ENCODE peak calls at places on chromosomes 3 and 15, in four cellular contexts. Z is heart right ventricle, K is dorsolateral prefrontal cortex, Q is brain microvascular endothelial cell. X is an unnamed sample.

GRCh38 chr15:83067638-83067962 is 548 bp upstream of the BTBD1 start:
- DNase-seq in Z (no peak), K (no peak), Q (no peak), X (no peak)

GRCh38 chr3:48595075-48595525 is at the start of gene COL7A1:
- DNase-seq in Z (no peak), K (no peak), Q (no peak), X (no peak)

GRCh38 chr15:38215707-38216106 is 36.9 kb upstream of the SPRED1 start:
- DNase-seq in Z (no peak), K (no peak), Q (peak; percentile 48), X (no peak)

GRCh38 chr3:35644461-35644860 is 5.1 kb downstream of the ARPP21 start:
- DNase-seq in Z (no peak), K (no peak), Q (no peak), X (no peak)

GRCh38 chr15:74200394-74200793 is 2.2 kb downstream of the STRA6 start:
- DNase-seq in Z (peak; percentile 32), K (no peak), Q (peak; percentile 85), X (no peak)

GRCh38 chr15:31400222-31400927 is 73.7 kb downstream of the KLF13 start:
- DNase-seq in Z (no peak), K (no peak), Q (no peak), X (no peak)

GRCh38 chr15:33639968-33640367 is 328.3 kb upstream of the CHRM5 start:
- DNase-seq in Z (no peak), K (no peak), Q (no peak), X (no peak)

GRCh38 chr3:175046666-175047065 is 187.5 kb downstream of the NAALADL2 start:
- DNase-seq in Z (no peak), K (no peak), Q (no peak), X (no peak)

GRCh38 chr3:137924628-137925027 is 85.3 kb upstream of the CLDN18 start:
- DNase-seq in Z (no peak), K (no peak), Q (no peak), X (no peak)

GRCh38 chr15:43469867-43470266 is 23.1 kb downstream of the TP53BP1 start:
- DNase-seq in Z (no peak), K (no peak), Q (peak; percentile 37), X (no peak)

GRCh38 chr3:111745786-111746185 is 113.3 kb upstream of the PHLDB2 start:
- DNase-seq in Z (no peak), K (no peak), Q (no peak), X (no peak)

GRCh38 chr3:111748132-111748531 is 110.9 kb upstream of the PHLDB2 start:
- DNase-seq in Z (no peak), K (no peak), Q (no peak), X (no peak)

GRCh38 chr3:111746772-111747171 is 112.3 kb upstream of the PHLDB2 start:
- DNase-seq in Z (no peak), K (no peak), Q (no peak), X (no peak)

GRCh38 chr3:111749171-111750170 is 109.6 kb upstream of the PHLDB2 start:
- DNase-seq in Z (no peak), K (no peak), Q (no peak), X (no peak)

DNA sequence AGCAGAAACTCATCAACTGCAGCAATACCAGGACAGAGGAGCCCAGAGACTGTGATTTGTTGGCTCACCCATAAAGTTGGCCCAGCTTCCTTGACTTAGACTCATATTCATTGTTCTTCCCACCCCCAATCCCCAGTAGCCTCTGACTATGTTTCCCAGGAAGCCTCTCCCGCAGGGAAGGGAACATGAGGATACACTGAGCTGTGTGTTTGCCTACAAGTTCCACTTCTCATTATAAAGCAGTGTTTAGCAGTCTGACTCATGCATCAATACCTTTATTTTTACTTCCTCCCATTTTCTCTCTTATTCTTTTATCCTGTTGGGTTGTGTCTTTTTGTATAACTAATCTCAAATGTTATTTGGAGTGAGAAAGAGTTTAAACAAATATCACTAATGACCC is 111.6 kb upstream of the PHLDB2 start:
- DNase-seq in Z (no peak), K (no peak), Q (peak; percentile 69), X (no peak)
- H3K27ac ChIP-seq in Z (no peak overlapping the region), K (no peak overlapping the region), Q (peak overlapping the region; percentile 31), X (no peak overlapping the region)

DNA sequence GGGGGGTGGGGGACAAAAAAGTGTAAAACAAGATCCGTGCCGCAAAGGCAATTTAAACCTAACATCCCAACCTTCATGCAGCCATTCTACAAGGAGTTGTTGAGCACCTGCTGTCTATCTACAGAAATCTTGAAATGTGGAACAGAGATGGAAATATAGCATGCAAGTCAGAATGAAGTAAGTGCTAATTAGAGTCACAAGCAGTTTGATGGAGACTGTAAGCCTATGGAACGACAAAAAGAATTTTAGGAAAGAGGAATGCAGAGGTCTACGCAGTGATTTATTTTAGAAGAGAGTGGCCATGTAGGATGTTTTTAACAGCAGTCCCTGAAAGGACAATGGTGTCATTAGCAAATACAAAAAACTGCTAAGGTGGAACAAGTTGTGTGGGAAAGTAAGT is 846 bp upstream of the DCBLD2 start:
- DNase-seq in Z (no peak), K (no peak), Q (no peak), X (no peak)
- H3K27ac ChIP-seq in Z (peak overlapping the region; percentile 96), K (peak overlapping the region; percentile 95), Q (peak overlapping the region; percentile 72), X (peak overlapping the region; percentile 97)

GRCh38 chr15:90318591-90318990 is 33.5 kb upstream of the ZNF774 start:
- DNase-seq in Z (no peak), K (no peak), Q (no peak), X (no peak)

GRCh38 chr15:90315276-90315982 is 36.7 kb upstream of the ZNF774 start:
- DNase-seq in Z (peak; percentile 69), K (no peak), Q (no peak), X (no peak)

GRCh38 chr15:90320885-90321278 is 31.2 kb upstream of the ZNF774 start:
- DNase-seq in Z (no peak), K (no peak), Q (no peak), X (no peak)

GRCh38 chr15:90320062-90320884 is 31.8 kb upstream of the ZNF774 start:
- DNase-seq in Z (peak; percentile 84), K (peak; percentile 66), Q (peak; percentile 86), X (peak; percentile 49)

DNA sequence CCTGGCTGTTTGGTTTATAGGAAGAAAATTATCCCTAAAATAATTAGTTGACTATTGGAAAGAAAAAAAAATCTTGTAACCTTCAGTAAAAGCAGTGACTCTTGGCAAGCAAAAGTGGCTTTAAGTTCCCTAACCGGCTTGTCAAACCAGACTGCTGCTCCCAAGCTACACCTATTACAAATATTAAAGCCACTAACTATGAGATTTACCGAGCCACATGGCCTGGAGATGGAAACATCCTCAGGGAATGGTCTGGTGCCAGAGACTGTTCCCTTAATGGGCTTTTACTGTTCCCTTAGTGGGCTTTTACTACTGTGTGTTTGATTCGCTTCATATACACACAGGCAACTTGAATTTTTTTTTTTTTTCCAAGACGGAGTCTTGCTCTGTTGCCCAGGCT is 35.9 kb upstream of the ZNF774 start:
- DNase-seq in Z (no peak), K (no peak), Q (no peak), X (no peak)
- H3K27ac ChIP-seq in Z (peak overlapping the region; percentile 23), K (no peak overlapping the region), Q (no peak overlapping the region), X (no peak overlapping the region)

DNA sequence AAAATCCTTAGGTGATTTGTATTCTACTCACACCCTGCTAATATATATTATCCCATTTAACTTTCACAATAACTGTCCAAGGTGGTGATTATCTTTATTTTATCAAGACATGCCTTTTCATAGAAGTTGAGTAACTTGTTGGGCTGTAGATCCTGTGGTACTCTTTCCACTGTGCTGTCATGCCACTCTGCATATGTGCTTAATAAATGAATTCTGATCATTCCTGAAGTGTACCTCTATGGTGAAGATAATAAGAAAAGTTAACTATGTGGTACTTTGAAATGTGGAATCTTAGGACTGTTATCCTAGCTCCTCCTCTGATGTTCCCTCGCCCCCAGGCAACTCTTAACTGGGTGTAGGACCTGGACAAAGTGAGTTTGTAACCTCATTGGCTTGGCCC is 5.2 kb downstream of the SNRK start:
- DNase-seq in Z (no peak), K (no peak), Q (no peak), X (no peak)
- H3K27ac ChIP-seq in Z (peak overlapping the region; percentile 92), K (no peak overlapping the region), Q (no peak overlapping the region), X (no peak overlapping the region)

GRCh38 chr3:77079988-77080585 is 40.2 kb downstream of the ROBO2 start:
- DNase-seq in Z (no peak), K (no peak), Q (no peak), X (no peak)
- H3K27ac ChIP-seq in Z (no peak overlapping the region), K (no peak overlapping the region), Q (no peak overlapping the region), X (no peak overlapping the region)

GRCh38 chr3:4524423-4524769 is 31.2 kb downstream of the ITPR1 start:
- DNase-seq in Z (peak; percentile 53), K (no peak), Q (no peak), X (no peak)
- H3K27ac ChIP-seq in Z (no peak overlapping the region), K (peak overlapping the region; percentile 17), Q (no peak overlapping the region), X (no peak overlapping the region)

GRCh38 chr3:15277861-15278260 is 54.5 kb downstream of the SH3BP5 start:
- DNase-seq in Z (no peak), K (no peak), Q (no peak), X (no peak)

GRCh38 chr3:15280853-15281532 is 51.4 kb downstream of the SH3BP5 start:
- DNase-seq in Z (no peak), K (no peak), Q (no peak), X (no peak)

GRCh38 chr3:15279200-15279599 is 53.2 kb downstream of the SH3BP5 start:
- DNase-seq in Z (no peak), K (no peak), Q (no peak), X (no peak)

GRCh38 chr3:15281817-15282216 is 50.6 kb downstream of the SH3BP5 start:
- DNase-seq in Z (no peak), K (peak; percentile 58), Q (no peak), X (no peak)

DNA sequence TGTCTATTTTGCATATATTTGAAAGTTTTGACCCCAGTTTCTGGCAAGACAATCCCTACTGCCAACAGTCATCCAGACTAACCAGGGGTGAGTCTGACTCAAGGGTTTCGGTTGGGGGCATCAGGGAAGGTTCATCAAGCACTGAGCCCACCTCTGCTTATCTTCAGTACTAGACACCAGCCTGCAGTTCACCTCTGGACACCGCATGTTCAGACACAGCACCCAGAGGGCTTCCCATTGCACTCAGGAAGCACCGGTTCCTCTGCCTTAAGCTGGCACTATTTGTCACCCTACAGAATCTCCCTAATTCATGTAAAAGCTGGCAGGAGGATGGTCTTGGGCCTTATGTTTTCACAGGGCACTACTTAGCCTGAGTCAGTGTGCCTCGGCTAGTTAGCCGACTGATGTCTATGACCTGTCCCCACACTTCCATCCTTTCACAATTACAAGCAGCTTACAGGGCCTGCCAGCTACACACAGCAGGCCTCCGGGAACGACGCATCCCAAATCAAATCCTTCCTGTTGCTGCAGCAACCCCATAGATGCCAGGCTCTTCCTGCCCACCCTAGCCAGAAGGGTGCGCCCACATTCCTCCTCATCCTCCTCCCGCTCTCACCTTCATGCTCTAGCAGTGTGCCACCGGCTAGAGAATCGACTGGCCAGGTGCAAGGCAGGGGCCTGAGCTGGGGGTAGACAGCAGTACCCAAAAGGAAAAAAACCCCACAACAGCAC is 52.5 kb downstream of the SH3BP5 start:
- DNase-seq in Z (no peak), K (no peak), Q (no peak), X (no peak)
- H3K27ac ChIP-seq in Z (no peak overlapping the region), K (peak overlapping the region; percentile 86), Q (no peak overlapping the region), X (no peak overlapping the region)

X was measured in caudate nucleus.